ENCODE peak calls at places on chromosomes 3 and 15, in seven cellular contexts. L is mammary epithelial cell, H is fibroblast of lung, S is H1, Z is GM23248, I is MM.1S, E is K562. X is an unnamed sample.

GRCh38 chr15:89754361-89755154 is 3.5 kb upstream of the MESP1 start:
- DNase-seq in S (no peak), H (no peak), E (no peak), Z (no peak), I (no peak), L (no peak), X (no peak)

GRCh38 chr15:100759116-100759515 is 120.5 kb upstream of the ALDH1A3 start:
- DNase-seq in Z (peak), S (no peak), H (peak), L (no peak), E (no peak), I (no peak), X (peak)

GRCh38 chr3:21256932-21257331 is 494.1 kb downstream of the ZNF385D start:
- DNase-seq in I (no peak), S (no peak), E (no peak), Z (no peak), L (no peak), H (peak), X (peak)

GRCh38 chr15:76217029-76217866 is 94.0 kb downstream of the ETFA start:
- DNase-seq in E (no peak), I (no peak), H (peak), Z (peak), L (peak), S (no peak), X (peak)

GRCh38 chr3:178072931-178073330 is 463.3 kb upstream of the KCNMB2 start:
- DNase-seq in E (no peak), I (peak), Z (no peak), S (no peak), H (peak), L (no peak), X (no peak)

GRCh38 chr3:46719044-46719565 is 1.4 kb upstream of the PRSS50 start:
- DNase-seq in Z (no peak), H (no peak), I (no peak), E (no peak), L (no peak), S (no peak), X (no peak)

GRCh38 chr3:73070675-73071575 is 9.5 kb downstream of the EBLN2 start:
- DNase-seq in H (peak), Z (peak), L (no peak), S (no peak), E (no peak), I (no peak), X (no peak)

GRCh38 chr15:65334586-65335231 is 30.2 kb downstream of the RNU5B-1 start:
- DNase-seq in S (no peak), Z (no peak), H (no peak), I (no peak), E (no peak), L (no peak), X (no peak)

GRCh38 chr3:9820944-9821343 is 10.9 kb downstream of the TTLL3 start:
- DNase-seq in L (no peak), H (peak), S (no peak), Z (peak), I (no peak), E (no peak), X (peak)

GRCh38 chr3:131636266-131636775 is 133.6 kb upstream of the MRPL3 start:
- DNase-seq in E (no peak), Z (no peak), H (no peak), L (no peak), I (no peak), S (no peak), X (no peak)

GRCh38 chr15:62606376-62607164 is 436.0 kb upstream of the TPM1 start:
- DNase-seq in E (no peak), I (no peak), S (no peak), H (peak), L (peak), Z (peak), X (no peak)

GRCh38 chr3:71310595-71311319 is 272.8 kb downstream of the FOXP1 start:
- DNase-seq in S (no peak), L (peak), H (peak), Z (peak), E (no peak), I (no peak), X (no peak)

GRCh38 chr3:128367726-128368125 is 99.0 kb downstream of the DNAJB8 start:
- DNase-seq in Z (peak), E (no peak), I (no peak), L (peak), H (peak), S (no peak), X (no peak)

GRCh38 chr15:100234158-100235029 is 107.4 kb downstream of the ADAMTS17 start:
- DNase-seq in Z (no peak), S (no peak), E (no peak), I (no peak), H (peak), L (no peak), X (no peak)

GRCh38 chr3:174859756-174860155 is 622 bp downstream of the NAALADL2 start:
- DNase-seq in H (no peak), I (no peak), E (no peak), S (no peak), Z (no peak), L (no peak), X (no peak)

GRCh38 chr15:39657714-39658113 is 76.8 kb downstream of the THBS1 start:
- DNase-seq in S (no peak), I (no peak), L (no peak), H (peak), E (no peak), Z (peak), X (peak)

GRCh38 chr3:21618695-21619094 is 132.3 kb downstream of the ZNF385D start:
- DNase-seq in I (no peak), Z (no peak), E (no peak), L (no peak), H (no peak), S (no peak), X (no peak)

GRCh38 chr3:149618151-149619123 is 39.4 kb downstream of the WWTR1 start:
- DNase-seq in H (peak), Z (no peak), L (peak), E (no peak), S (no peak), I (no peak), X (peak)

GRCh38 chr3:10981961-10982360 is 10.6 kb upstream of the SLC6A1 start:
- DNase-seq in S (no peak), I (no peak), Z (peak), E (no peak), L (no peak), H (peak), X (no peak)

GRCh38 chr3:126338796-126339241 is 18.4 kb downstream of the KLF15 start:
- DNase-seq in S (no peak), E (no peak), I (no peak), Z (no peak), H (no peak), L (no peak), X (no peak)

GRCh38 chr3:34206996-34207395 is 408.6 kb downstream of the PDCD6IP start:
- DNase-seq in S (no peak), I (no peak), L (no peak), H (peak), Z (no peak), E (no peak), X (peak)

GRCh38 chr3:106116733-106117489 is 248.1 kb upstream of the CBLB start:
- DNase-seq in Z (no peak), S (no peak), L (no peak), I (no peak), E (no peak), H (no peak), X (no peak)

GRCh38 chr15:49187537-49188245 is 17.6 kb downstream of the GALK2 start:
- DNase-seq in I (no peak), L (no peak), Z (peak), S (no peak), H (peak), E (no peak), X (no peak)

GRCh38 chr3:9135930-9136525 is 113.4 kb downstream of the SRGAP3 start:
- DNase-seq in H (no peak), L (no peak), I (no peak), E (no peak), S (no peak), Z (no peak), X (no peak)

GRCh38 chr3:32758375-32758753 is 59.4 kb upstream of the TRIM71 start:
- DNase-seq in L (no peak), I (no peak), E (no peak), H (peak), S (no peak), Z (peak), X (no peak)

GRCh38 chr15:74128785-74129350 is 1.5 kb upstream of the ISLR2 start:
- DNase-seq in Z (no peak), S (no peak), L (no peak), I (no peak), H (peak), E (no peak), X (no peak)
- TF ChIP-seq EZH2 in Z (no peak), S (peak), L (no peak), I (no peak), H (peak), E (no peak), X (peak)

GRCh38 chr3:53250881-53251605 is 4.8 kb downstream of the TKT start:
- DNase-seq in Z (no peak), L (no peak), I (no peak), H (no peak), S (no peak), E (no peak), X (no peak)

GRCh38 chr3:53252105-53252946 is 3.5 kb downstream of the TKT start:
- DNase-seq in E (no peak), H (peak), Z (no peak), L (no peak), I (no peak), S (no peak), X (peak)

GRCh38 chr3:53247619-53248018 is 8.2 kb downstream of the TKT start:
- DNase-seq in L (no peak), Z (no peak), E (no peak), H (no peak), S (no peak), I (no peak), X (no peak)

GRCh38 chr3:53253707-53254106 is 2.1 kb downstream of the TKT start:
- DNase-seq in L (no peak), Z (peak), S (no peak), I (no peak), H (peak), E (no peak), X (no peak)

GRCh38 chr3:53250453-53250852 is 5.4 kb downstream of the TKT start:
- DNase-seq in S (no peak), L (no peak), H (peak), E (no peak), Z (no peak), I (no peak), X (no peak)
- H3K4me3 ChIP-seq in S (no peak), L (no peak), H (no peak), E (no peak), Z (no peak), I (no peak), X (no peak)

GRCh38 chr3:112136046-112136445 is 3.0 kb upstream of the GCSAM start:
- DNase-seq in E (no peak), I (no peak), H (no peak), L (no peak), Z (no peak), S (no peak), X (no peak)
- H3K27ac ChIP-seq in E (no peak), I (no peak), H (no peak), L (no peak), Z (no peak), S (no peak), X (no peak)

DNA sequence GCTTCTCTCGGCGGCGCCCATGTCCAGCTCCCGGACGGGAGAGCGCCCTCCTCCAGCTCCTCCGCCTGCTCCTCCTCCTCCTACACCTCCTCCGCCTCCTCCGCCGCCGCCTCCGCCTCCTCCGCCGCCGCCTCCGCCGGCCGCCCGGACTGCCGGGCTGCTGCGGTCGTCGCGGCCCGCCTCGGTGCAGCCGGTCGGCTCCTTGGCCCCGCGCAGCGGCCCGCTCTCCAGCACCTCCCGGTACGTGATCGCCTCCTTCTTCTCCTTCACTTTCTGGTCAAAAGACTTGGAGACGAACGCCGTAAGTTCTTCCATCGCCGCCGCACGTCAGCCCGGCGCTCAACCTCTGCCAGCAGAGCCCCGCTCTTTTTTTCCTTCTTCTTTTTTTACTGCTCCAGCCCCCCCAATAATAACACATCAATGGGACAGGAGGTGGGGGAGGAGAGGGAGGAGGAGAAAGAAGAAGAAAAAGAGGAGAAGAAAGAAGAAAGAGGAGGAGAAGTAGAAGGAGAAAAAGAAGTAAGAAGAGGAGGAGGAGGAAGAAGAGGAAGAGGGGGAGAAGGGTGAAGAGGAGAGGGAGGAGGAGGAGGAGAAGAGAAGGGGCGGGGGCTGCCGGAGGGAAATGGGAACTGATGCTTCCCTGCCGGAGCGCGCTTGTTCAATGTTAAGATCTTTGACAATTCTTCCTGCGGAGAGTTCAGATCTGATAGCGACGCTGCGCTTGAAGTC is at the start of gene SHOX2:
- DNase-seq in E (peak), I (peak), H (peak), Z (peak), L (peak), S (no peak), X (no peak)
- TF ChIP-seq EZH2 in E (no peak), I (no peak), H (no peak), Z (no peak), L (no peak), S (peak), X (peak)

GRCh38 chr3:172097585-172097984 is 58.2 kb downstream of the FNDC3B start:
- DNase-seq in E (no peak), L (no peak), S (no peak), Z (no peak), I (no peak), H (no peak), X (no peak)

GRCh38 chr3:172099495-172099808 is 60.1 kb downstream of the FNDC3B start:
- DNase-seq in H (no peak), E (no peak), Z (no peak), I (no peak), L (no peak), S (no peak), X (no peak)

GRCh38 chr3:172098698-172099494 is 59.5 kb downstream of the FNDC3B start:
- DNase-seq in H (peak), S (no peak), I (no peak), Z (no peak), L (peak), E (no peak), X (no peak)

GRCh38 chr3:172094621-172095557 is 55.5 kb downstream of the FNDC3B start:
- DNase-seq in Z (peak), S (no peak), E (no peak), L (no peak), H (peak), I (peak), X (peak)

GRCh38 chr3:172096881-172097420 is 57.6 kb downstream of the FNDC3B start:
- DNase-seq in H (peak), S (no peak), L (peak), I (peak), E (peak), Z (peak), X (peak)
- H3K4me3 ChIP-seq in H (no peak), S (no peak), L (no peak), I (no peak), E (no peak), Z (no peak), X (no peak)

DNA sequence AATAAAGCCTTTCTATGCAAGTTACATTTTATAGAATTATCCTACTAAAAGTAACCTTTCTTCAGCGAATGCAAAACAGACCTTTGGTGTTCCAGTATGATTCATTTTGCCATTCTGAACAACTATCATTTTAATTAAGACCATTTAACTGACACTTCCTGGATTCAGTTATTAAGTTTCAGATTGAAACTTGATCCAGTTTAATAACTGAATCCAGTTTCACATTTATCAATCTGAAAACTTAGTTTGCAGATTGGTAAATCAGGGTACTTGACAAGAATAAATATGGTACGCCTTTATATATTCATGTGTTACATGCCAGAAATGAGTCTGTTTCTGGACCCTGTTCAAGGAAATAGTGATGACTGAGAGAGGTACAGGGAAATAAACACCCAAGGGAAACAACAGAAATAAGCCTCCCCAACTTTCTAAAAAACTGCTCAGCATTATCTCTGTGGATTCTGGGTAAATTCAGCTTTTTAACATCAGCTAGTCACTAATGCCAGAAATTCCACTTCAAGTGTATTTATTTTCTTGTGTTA is 23.3 kb upstream of the NFKBIZ start:
- DNase-seq in L (no peak), Z (peak), S (no peak), I (no peak), E (no peak), H (peak), X (peak)
- H3K27ac ChIP-seq in L (no peak), Z (peak), S (no peak), I (peak), E (no peak), H (no peak), X (no peak)

DNA sequence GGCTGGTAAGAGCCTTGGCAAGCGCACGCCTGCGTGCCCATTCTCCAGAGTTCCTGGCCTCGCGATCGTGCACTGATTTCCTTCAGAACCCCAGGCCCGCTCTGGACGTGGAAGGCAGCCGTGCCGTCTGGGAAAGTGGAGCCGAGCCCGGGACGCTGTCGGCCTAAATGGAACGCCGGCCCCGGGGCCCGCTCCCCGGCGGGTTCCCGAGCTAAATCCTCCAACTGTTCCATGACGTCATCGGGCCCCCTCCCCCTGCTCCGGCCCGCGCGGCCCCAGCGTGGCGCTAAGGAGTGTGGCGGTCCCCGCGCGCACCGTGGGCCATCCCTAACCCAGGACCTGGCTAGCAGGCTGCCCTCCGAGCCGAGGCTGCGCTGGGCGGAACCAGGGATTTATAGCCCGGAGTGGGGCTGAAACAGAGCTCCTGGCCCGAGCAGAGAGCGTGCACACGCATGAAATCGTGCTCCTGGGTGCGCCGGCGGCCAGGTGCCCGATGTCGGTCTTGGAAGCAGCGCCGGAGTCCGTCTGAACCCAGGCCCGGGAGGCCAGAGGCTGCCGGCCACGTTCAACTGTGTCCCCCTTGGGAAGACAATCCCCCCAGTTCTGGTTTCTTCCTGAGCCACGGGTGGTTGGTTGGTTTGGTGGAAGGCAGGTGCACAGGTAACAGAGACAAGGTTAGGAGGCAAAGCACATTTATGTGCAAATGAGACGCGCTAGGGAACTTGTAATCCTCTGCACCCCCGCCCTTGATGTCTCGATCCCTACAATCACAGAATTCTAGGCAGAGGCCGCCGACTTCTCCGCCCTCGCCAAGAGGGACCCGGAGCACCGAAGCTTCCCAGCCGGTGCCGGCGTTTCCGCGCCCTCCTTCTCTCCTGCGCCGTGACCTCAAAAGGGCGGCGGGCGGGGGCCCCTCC is 84.9 kb upstream of the ETV5 start:
- DNase-seq in L (no peak), S (peak), I (no peak), H (no peak), Z (peak), E (no peak), X (no peak)
- TF ChIP-seq EZH2 in L (no peak), S (peak), I (no peak), H (peak), Z (peak), E (no peak), X (peak)

DNA sequence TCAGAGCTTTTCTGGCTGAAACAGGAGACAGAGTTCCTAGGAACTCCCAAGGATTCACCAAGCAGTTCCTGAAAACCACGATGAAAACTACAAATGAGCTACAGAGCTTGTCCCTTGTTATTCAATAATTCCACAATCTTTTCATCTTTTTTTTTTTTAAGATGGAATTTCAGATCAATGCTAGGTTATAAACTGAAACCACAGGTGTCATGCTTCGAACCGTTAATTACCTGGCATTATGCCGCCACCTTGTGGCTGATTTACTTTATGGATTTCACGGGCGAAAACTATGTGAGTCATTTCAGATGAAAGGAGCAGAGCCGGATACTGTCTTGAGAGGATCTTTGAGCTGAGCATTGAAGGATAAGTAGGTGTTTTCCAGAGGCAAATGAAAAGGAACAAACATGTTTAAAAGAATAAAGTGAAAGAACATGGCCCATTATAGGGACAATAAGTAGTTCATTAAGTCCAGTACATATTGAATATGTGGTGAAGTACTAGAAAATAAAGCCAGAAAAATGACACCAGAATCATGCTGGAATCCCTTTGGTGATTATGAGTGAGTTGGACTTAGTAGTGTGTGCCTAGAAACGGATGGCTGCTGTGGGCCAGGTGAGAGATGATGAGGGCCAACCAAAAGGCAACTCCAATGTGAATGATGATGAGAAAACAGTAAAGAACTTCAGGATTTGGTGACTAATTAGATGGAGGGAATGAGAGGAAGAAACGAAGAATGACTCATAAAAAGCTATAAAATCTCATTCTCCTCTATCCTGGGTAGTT is 3.5 kb downstream of the CRYGS start:
- DNase-seq in E (peak), I (peak), H (peak), S (peak), Z (peak), L (peak), X (peak)
- H3K4me3 ChIP-seq in E (no peak), I (peak), H (no peak), S (no peak), Z (no peak), L (no peak), X (no peak)

GRCh38 chr3:56930706-56931105 is 129.0 kb upstream of the ARHGEF3 start:
- DNase-seq in S (no peak), H (peak), Z (peak), L (peak), I (no peak), E (no peak), X (peak)

GRCh38 chr3:56928379-56929068 is 126.8 kb upstream of the ARHGEF3 start:
- DNase-seq in Z (peak), H (peak), I (no peak), L (no peak), E (no peak), S (no peak), X (peak)

GRCh38 chr3:56931816-56932215 is 128.6 kb upstream of the SPATA12 start:
- DNase-seq in I (no peak), S (no peak), E (no peak), Z (no peak), L (no peak), H (no peak), X (peak)

GRCh38 chr3:56932858-56933257 is 127.6 kb upstream of the SPATA12 start:
- DNase-seq in S (no peak), L (no peak), E (no peak), I (no peak), H (no peak), Z (no peak), X (no peak)

GRCh38 chr3:56929809-56930615 is 128.3 kb upstream of the ARHGEF3 start:
- DNase-seq in L (no peak), H (peak), Z (peak), E (no peak), S (no peak), I (no peak), X (peak)
- H3K27ac ChIP-seq in L (peak), H (no peak), Z (peak), E (no peak), S (no peak), I (no peak), X (peak)

X was measured in endothelial cell of umbilical vein.